ENCODE peak calls at places on chromosomes 12 and 14, in five cellular contexts. B is neural progenitor cell, F is H1, S is K562, P is astrocyte. V is an unnamed sample.

GRCh38 chr12:129696405-129696804 is 207.4 kb downstream of the TMEM132D start:
- DNase-seq in B (no peak), P (no peak), F (no peak), S (no peak), V (no peak)

GRCh38 chr12:6452908-6453630 is 1.2 kb downstream of the TAPBPL start:
- DNase-seq in S (no peak), P (no peak), F (no peak), B (no peak), V (no peak)

GRCh38 chr14:34078117-34078743 is 127.4 kb upstream of the EGLN3 start:
- DNase-seq in F (no peak), B (no peak), S (peak), P (peak), V (no peak)

GRCh38 chr12:64269161-64269560 is 47.1 kb upstream of the KICS2 start:
- DNase-seq in B (no peak), P (no peak), F (no peak), S (no peak), V (no peak)

GRCh38 chr14:89401783-89402182 is 15.2 kb downstream of the FOXN3 start:
- DNase-seq in S (no peak), F (no peak), B (no peak), P (no peak), V (no peak)

GRCh38 chr12:122790393-122791075 is 16.2 kb downstream of the CCDC62 start:
- DNase-seq in F (no peak), P (peak), S (no peak), B (no peak), V (no peak)

GRCh38 chr14:101035466-101036225 is 132.1 kb upstream of the RTL1 start:
- DNase-seq in P (no peak), B (no peak), S (no peak), F (no peak), V (no peak)

GRCh38 chr12:168201-168600 is 45.8 kb downstream of the SLC6A12 start:
- DNase-seq in S (no peak), F (no peak), B (no peak), P (no peak), V (no peak)

GRCh38 chr12:58252914-58253313 is 311.5 kb downstream of the ATP23 start:
- DNase-seq in B (no peak), F (no peak), S (no peak), P (no peak), V (no peak)

GRCh38 chr12:104454997-104455396 is 1.8 kb upstream of the CHST11 start:
- DNase-seq in F (no peak), B (no peak), S (no peak), P (peak), V (no peak)

GRCh38 chr14:80954771-80955299 is 586 bp upstream of the TSHR start:
- DNase-seq in F (peak), P (peak), B (peak), S (peak), V (no peak)

GRCh38 chr14:91242635-91243034 is 1.9 kb downstream of the GPR68 start:
- DNase-seq in F (no peak), B (no peak), S (no peak), P (no peak), V (no peak)
- H3K27ac ChIP-seq in F (no peak), B (no peak), S (no peak), P (no peak), V (no peak)

DNA sequence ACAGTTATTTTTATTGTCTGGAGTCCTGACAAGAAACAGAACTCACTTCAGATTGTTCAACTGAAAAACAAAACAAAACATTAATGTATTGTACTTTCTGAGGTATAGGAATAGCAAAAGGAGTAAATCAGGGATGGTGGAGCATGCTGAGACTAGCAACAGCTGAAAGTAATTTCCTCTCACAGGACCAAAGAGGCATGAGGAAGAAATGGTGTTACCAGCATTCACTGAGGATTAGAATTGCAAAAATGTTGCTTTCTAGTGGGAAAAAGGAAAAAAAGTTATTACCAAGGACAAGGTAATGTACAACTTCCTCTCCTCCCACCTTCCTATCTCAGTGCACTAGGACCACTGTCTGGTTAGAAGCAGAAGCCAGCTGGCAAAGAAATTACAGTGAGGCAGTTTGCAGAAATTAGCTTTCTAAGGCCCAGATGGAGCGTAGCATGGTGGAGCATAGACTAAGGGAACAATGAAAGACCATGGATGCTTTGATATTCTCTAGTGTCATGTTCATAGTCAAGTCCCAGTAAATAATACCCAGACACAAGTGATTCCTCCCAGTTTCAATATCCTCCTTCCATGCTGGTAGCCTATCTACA is 133.6 kb upstream of the DCN start:
- DNase-seq in P (no peak), B (no peak), S (no peak), F (no peak), V (no peak)
- H3K9ac ChIP-seq in P (no peak), B (no peak), S (no peak), F (no peak), V (no peak)

DNA sequence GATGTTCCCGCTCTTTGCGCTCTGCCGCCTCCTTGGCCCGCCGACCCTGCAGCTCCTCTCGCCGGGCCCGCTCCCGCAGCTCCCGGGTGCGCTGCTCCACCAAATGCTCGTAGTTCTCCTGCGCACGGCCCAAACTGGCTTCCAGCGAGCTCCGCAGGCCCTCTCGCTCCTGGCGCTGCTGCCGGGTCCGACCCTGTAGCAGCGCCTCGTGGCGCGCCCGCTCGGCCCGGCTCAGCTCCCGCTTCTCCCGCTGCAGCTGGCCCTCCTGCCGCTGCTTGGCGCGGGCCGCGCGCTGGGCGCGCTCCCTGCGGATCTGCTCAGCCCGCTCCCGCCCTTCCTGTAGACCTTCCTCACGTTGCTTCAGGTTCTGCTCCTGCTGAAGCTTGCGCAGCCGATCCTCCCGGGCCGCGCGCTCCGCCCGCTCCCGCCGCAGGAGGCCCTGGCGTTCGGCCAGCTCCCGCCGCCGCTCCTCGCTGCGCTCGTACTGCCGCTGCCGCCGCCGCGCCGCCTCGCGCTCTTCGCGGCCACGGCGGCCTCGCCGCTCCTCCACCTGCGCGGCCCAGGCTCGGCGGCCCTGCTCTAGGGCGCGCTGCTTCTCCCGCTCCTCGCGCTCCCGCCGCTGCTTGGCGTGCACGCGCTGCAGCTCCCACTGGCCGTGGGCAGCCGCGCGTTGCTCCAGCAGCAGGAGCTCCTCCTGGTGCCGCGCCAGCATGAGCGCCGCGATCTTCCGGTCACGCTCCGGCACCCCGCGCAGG is 2.6 kb downstream of the CCDC177 start:
- DNase-seq in P (no peak), F (no peak), S (peak), B (no peak), V (no peak)
- TF ChIP-seq EZH2 in P (peak), F (peak), S (no peak), B (no peak), V (no peak)

DNA sequence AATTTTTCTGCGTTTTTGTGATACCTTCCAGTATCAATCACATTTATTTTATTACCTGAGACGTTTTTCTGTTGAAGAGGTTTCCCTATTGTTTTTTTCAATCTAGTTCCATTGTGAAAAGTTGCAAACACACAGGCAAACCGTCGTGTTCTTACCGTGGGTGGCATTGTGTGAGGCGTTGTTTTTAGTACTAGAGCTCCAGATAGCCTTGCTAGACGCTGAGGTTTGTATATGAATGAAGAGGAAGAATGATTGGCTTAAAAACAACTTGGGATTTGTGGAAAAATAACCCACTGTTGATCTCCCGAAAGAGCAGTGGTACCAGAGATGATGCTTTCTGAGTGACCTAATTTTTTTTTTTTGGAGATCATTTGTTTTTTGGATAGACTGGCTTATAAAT is 1.0 kb downstream of the SOCS4 start:
- DNase-seq in P (no peak), B (no peak), F (no peak), S (no peak), V (no peak)
- H3K27ac ChIP-seq in P (peak), B (peak), F (peak), S (peak), V (no peak)

GRCh38 chr12:110029290-110029689 is 19.0 kb downstream of the C12orf76 start:
- DNase-seq in B (no peak), S (no peak), P (no peak), F (no peak), V (no peak)

GRCh38 chr12:110020956-110021355 is 21.7 kb downstream of the ANKRD13A start:
- DNase-seq in F (no peak), S (no peak), P (no peak), B (no peak), V (no peak)

GRCh38 chr12:110022980-110023633 is 23.9 kb downstream of the ANKRD13A start:
- DNase-seq in F (no peak), P (peak), S (no peak), B (peak), V (no peak)

GRCh38 chr12:110028323-110028722 is 20.0 kb downstream of the C12orf76 start:
- DNase-seq in S (no peak), B (no peak), P (no peak), F (no peak), V (no peak)

DNA sequence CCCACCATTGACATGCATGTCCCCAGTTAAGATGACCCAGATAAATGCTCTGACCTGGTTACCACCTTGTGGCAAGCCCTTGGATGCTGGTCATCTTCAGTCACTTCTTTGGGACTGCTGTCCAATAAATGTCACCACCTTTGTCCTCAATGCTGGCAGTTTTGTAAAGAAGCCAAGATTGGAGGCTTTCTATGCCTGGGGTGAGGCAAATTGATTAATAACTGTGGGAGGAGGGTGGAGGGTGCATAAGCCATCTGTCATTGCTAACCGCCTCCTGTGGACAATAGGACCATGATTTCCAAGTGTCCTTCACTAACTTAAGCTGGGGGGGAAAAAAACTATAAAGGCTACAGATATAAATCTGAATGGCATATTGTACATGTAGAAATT is 24.4 kb downstream of the ANKRD13A start:
- DNase-seq in S (no peak), F (no peak), B (no peak), P (no peak), V (no peak)
- H3K9ac ChIP-seq in S (no peak), F (no peak), B (no peak), P (peak), V (no peak)

GRCh38 chr12:49296836-49297694 is 2.1 kb downstream of the PRPH start:
- DNase-seq in B (peak), P (no peak), S (peak), F (no peak), V (no peak)
- TF ChIP-seq EZH2 in B (peak), P (peak), S (no peak), F (peak), V (no peak)

DNA sequence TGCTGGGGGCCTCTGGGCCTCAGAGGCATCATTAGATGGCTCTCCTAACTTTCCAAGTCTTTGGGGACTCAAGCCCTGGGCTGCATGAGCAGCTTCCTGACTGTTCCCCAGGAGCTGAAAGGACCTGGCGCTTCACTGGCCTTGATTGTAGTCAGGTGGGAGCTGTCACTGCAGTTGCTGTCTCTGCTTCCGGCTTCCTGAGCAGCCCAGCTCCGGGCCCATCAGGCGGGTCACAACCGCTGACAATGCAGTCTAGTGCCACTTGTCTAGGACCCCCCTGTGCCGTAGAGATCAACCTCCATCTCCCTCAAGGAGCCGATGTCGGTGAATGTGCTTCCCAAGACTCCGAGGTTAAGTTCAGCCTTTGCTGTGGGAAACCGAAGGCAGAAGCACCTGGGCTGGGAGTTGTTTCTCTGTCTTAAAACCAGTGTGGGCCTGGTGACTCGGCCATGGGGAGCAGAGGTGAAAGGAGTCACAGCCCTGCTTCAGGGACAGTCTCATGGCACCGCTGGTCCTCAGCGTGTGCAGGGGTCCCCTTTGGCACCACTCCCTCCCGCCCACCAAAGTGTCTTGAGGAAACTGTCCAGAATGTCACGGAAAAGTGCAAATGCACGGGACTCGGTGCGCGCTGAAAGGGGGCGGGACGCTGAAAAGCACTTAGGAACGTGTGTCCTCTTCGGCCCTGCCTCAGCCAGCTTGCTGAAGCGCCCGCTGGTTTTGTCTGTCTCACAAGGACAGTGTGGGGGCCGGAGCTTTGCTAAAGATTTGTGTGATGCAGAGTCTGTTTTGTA is 44.8 kb downstream of the PRIMA1 start:
- DNase-seq in S (no peak), P (no peak), B (no peak), F (no peak), V (no peak)
- H3K27ac ChIP-seq in S (no peak), P (no peak), B (no peak), F (no peak), V (no peak)

GRCh38 chr14:59869381-59870255 is 958 bp downstream of the RTN1 start:
- DNase-seq in S (no peak), F (no peak), B (peak), P (no peak), V (no peak)
- H3K9ac ChIP-seq in S (no peak), F (no peak), B (no peak), P (no peak), V (no peak)

DNA sequence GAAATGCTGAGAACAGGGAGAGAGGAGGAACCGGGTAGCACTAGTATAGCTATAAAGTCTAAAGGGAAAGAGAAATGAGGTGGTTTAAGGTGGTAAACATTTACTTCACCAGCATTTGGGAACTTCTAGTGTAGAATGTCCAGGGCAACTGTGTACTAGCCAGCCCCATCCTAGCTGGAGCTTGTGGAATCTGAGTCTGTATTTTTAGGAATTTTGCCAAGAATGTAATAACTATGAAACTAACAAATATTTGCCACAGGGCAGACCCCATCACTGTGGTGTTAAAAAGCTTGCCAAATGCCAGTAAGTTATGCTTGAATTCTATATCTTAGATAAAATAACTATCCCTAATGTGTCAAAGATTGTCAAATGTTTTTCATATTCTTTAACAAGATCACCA is 398.9 kb upstream of the MIS18BP1 start:
- DNase-seq in F (no peak), S (no peak), B (no peak), P (peak), V (no peak)
- TF ChIP-seq EZH2 in F (no peak), S (no peak), B (no peak), P (no peak), V (no peak)

GRCh38 chr14:68931474-68932051 is 47.5 kb downstream of the ACTN1 start:
- DNase-seq in B (no peak), F (no peak), S (no peak), P (no peak), V (no peak)

GRCh38 chr14:68931063-68931462 is 48.0 kb downstream of the ACTN1 start:
- DNase-seq in F (no peak), B (no peak), S (no peak), P (no peak), V (no peak)

GRCh38 chr14:68932686-68933085 is 46.4 kb downstream of the ACTN1 start:
- DNase-seq in F (no peak), S (no peak), P (no peak), B (no peak), V (no peak)

GRCh38 chr14:68934034-68934433 is 45.1 kb downstream of the ACTN1 start:
- DNase-seq in P (no peak), S (no peak), F (no peak), B (no peak), V (no peak)

DNA sequence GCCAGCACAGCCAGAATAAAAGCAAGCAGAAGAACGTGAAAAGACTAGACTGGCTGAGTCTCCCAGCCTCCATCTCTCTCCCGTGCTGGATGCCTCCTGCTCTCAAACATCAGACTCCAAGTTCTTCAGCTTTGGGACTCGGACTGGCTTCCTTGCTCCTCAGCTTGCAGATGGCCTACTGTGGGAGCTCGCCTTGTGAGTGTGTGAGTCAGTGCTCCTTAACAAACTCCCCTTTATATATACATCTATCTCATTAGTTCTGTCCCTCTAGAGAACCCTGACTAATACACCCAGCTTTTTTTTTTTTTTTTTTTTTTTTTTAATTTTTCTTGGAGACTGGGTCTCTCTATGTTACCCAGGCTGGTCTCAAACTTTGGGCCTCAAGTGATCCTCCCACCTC is 46.9 kb downstream of the ACTN1 start:
- DNase-seq in B (no peak), S (no peak), F (no peak), P (peak), V (no peak)
- H3K27ac ChIP-seq in B (no peak), S (no peak), F (no peak), P (peak), V (no peak)